ENCODE peak calls at places on chromosome 9, in nine cellular contexts. N, B, W, Q, O, H, D, G and A are unnamed samples.

GRCh38 chr9:2163231-2163885 is 148.2 kb downstream of the SMARCA2 start:
- DNase-seq in W (no peak), H (no peak), B (no peak), N (no peak), O (no peak), G (no peak), D (no peak), Q (no peak), A (no peak)

GRCh38 chr9:99465231-99465891 is 243.3 kb downstream of the SEC61B start:
- DNase-seq in W (no peak), B (no peak), G (peak), H (peak), O (no peak), Q (no peak), D (no peak), N (no peak), A (no peak)

GRCh38 chr9:98678244-98678842 is 30.4 kb downstream of the GABBR2 start:
- DNase-seq in H (no peak), N (no peak), Q (no peak), O (no peak), W (no peak), B (peak), D (no peak), G (no peak), A (peak)

GRCh38 chr9:121921444-121921843 is 171.7 kb downstream of the TTLL11 start:
- DNase-seq in B (no peak), W (no peak), H (no peak), Q (no peak), O (no peak), D (no peak), N (no peak), G (no peak), A (no peak)

GRCh38 chr9:123724211-123724831 is 205.6 kb downstream of the DENND1A start:
- DNase-seq in O (no peak), H (peak), N (no peak), Q (no peak), W (no peak), G (peak), D (no peak), B (no peak), A (peak)

GRCh38 chr9:72453797-72454196 is 67.6 kb upstream of the TMC1 start:
- DNase-seq in D (no peak), H (no peak), W (no peak), O (no peak), G (no peak), B (no peak), Q (no peak), N (no peak), A (no peak)

GRCh38 chr9:28264368-28264767 is 691.1 kb upstream of the C9orf72 start:
- DNase-seq in Q (no peak), O (no peak), B (no peak), H (peak), G (no peak), N (no peak), W (no peak), D (no peak), A (peak)

GRCh38 chr9:73039253-73039915 is 86.5 kb upstream of the ALDH1A1 start:
- DNase-seq in Q (peak), O (no peak), H (peak), D (no peak), N (no peak), B (no peak), G (peak), W (no peak), A (peak)

GRCh38 chr9:114836769-114837168 is 30.9 kb upstream of the TNFSF15 start:
- DNase-seq in W (no peak), N (no peak), Q (no peak), O (no peak), H (peak), B (no peak), G (no peak), D (no peak), A (peak)

GRCh38 chr9:89701221-89701798 is 96.5 kb downstream of the GADD45G start:
- DNase-seq in W (peak), G (no peak), N (no peak), O (no peak), H (no peak), Q (no peak), D (no peak), B (peak), A (no peak)

GRCh38 chr9:8572209-8572608 is 772.6 kb upstream of the DMAC1 start:
- DNase-seq in N (no peak), G (no peak), W (no peak), B (no peak), H (no peak), O (no peak), D (no peak), Q (no peak), A (no peak)

GRCh38 chr9:125522328-125522725 is 184.7 kb downstream of the MAPKAP1 start:
- DNase-seq in B (no peak), N (no peak), O (no peak), D (peak), G (peak), W (no peak), Q (no peak), H (peak), A (peak)

GRCh38 chr9:37329576-37329975 is 92.9 kb upstream of the GRHPR start:
- DNase-seq in H (peak), B (no peak), D (no peak), G (peak), N (no peak), W (no peak), O (no peak), Q (no peak), A (peak)

GRCh38 chr9:69970001-69970531 is 73.6 kb upstream of the MAMDC2 start:
- DNase-seq in N (no peak), G (no peak), W (no peak), H (no peak), B (no peak), Q (no peak), O (no peak), D (no peak), A (no peak)

GRCh38 chr9:17134843-17135577 is at the start of gene CNTLN:
- DNase-seq in B (peak), H (peak), D (peak), O (peak), N (peak), G (peak), Q (peak), W (peak), A (peak)

GRCh38 chr9:91159664-91160121 is 202.0 kb downstream of the AUH start:
- DNase-seq in O (no peak), H (no peak), W (no peak), B (no peak), D (peak), Q (peak), N (no peak), G (no peak), A (no peak)